ENCODE peak calls at places on chromosome 17, in six cellular contexts. O is endodermal cell, Z is uterus, C is lower lobe of right lung, E is hepatocyte, A is A549. R is an unnamed sample.

GRCh38 chr17:42456223-42457106 is 2.2 kb upstream of the ATP6V0A1 start:
- DNase-seq in A (peak), E (no peak), O (no peak), C (no peak), Z (no peak), R (no peak)

GRCh38 chr17:50111687-50112655 is 16.8 kb downstream of the PDK2 start:
- DNase-seq in Z (no peak), O (peak), E (no peak), C (no peak), A (no peak), R (peak)

GRCh38 chr17:69828087-69828486 is 246.9 kb upstream of the KCNJ16 start:
- DNase-seq in A (no peak), O (no peak), C (no peak), Z (no peak), E (no peak), R (no peak)

GRCh38 chr17:29149431-29150064 is 30.6 kb downstream of the MYO18A start:
- DNase-seq in Z (peak), O (no peak), A (no peak), C (no peak), E (no peak), R (no peak)

GRCh38 chr17:83061586-83061985 is 17.8 kb upstream of the METRNL start:
- DNase-seq in A (no peak), C (no peak), E (no peak), Z (no peak), O (peak), R (no peak)

GRCh38 chr17:44589316-44590071 is 32.2 kb downstream of the FZD2 start:
- DNase-seq in Z (no peak), O (no peak), E (no peak), C (no peak), A (no peak), R (no peak)

GRCh38 chr17:36195474-36196098 is 972 bp downstream of the CCL3L1 start:
- DNase-seq in E (no peak), C (no peak), O (peak), Z (no peak), A (no peak), R (no peak)

GRCh38 chr17:17976931-17977570 is 4.4 kb downstream of the DRC3 start:
- DNase-seq in E (no peak), C (no peak), A (no peak), Z (no peak), O (no peak), R (no peak)

GRCh38 chr17:42121066-42121769 is at the start of gene KAT2A:
- DNase-seq in A (peak), E (peak), Z (peak), O (peak), C (peak), R (peak)

DNA sequence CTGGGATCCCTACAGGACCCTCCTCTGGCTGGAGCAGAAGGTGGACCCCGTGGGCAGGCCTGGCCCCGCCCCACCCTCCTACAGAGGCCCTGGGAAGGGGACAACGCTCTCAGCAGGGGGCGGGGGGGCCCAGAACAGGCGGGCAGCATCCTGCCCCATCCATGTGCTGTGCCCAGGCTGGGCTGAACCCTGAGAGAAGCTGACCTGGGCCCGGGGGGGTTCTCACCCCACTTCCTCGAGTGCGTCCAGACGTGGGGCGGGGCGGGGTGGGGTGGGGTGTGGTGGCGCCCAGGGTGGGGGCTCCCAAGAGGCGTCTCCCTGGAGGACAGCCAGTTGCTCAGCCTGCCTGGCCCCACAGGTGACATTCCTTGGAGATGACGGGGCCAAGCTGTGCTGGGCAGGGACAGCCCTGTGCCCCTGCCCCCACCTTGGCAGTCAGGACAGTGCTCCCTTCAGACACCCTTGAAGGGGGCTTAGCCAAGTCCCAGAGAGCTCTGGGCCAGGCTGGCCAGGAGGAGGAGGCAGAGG is 390 bp upstream of the UNC13D start:
- DNase-seq in E (peak), O (no peak), A (peak), Z (no peak), C (peak), R (no peak)
- TF ChIP-seq CTCF in E (no peak), O (no peak), A (no peak), Z (no peak), C (no peak), R (no peak)

GRCh38 chr17:80890551-80890930 is 101.1 kb upstream of the CHMP6 start:
- DNase-seq in C (peak), E (no peak), A (no peak), Z (no peak), O (no peak), R (no peak)
- TF ChIP-seq CTCF in C (no peak), E (no peak), A (no peak), Z (no peak), O (no peak), R (no peak)

GRCh38 chr17:48231995-48232729 is 124.6 kb downstream of the SNX11 start:
- DNase-seq in O (no peak), A (no peak), C (no peak), Z (no peak), E (no peak), R (no peak)

GRCh38 chr17:48223945-48224344 is 116.4 kb downstream of the SNX11 start:
- DNase-seq in O (no peak), C (no peak), A (no peak), E (no peak), Z (no peak), R (no peak)

GRCh38 chr17:48225725-48226567 is 118.4 kb downstream of the SNX11 start:
- DNase-seq in C (no peak), O (no peak), A (no peak), Z (no peak), E (no peak), R (no peak)

GRCh38 chr17:48228720-48229119 is 121.2 kb downstream of the SNX11 start:
- DNase-seq in E (no peak), O (peak), Z (no peak), C (no peak), A (no peak), R (no peak)
- TF ChIP-seq CTCF in E (no peak), O (peak), Z (no peak), C (no peak), A (no peak), R (no peak)

DNA sequence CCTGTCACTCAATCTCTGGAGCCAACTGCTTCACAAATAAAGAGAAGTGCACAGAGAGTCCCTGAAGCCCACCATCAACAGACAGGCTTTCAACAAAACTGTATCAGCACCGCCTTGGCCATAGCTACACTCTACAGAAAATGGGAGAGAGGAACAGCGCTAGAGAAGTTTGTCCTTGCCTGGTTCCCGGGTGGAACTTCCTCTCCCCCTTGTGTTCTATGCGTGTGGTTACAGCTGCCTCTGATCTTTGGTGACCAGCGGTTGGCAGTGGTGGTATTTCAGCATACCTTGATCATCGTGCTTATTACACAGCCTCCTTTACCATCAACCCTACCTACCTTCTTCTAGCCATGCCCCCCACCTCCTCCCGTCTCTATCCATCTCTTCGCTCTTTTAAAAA is 91.4 kb upstream of the CCL2 start:
- DNase-seq in E (peak), C (no peak), A (peak), Z (no peak), O (peak), R (no peak)
- TF ChIP-seq CTCF in E (peak), C (peak), A (peak), Z (no peak), O (peak), R (peak)

DNA sequence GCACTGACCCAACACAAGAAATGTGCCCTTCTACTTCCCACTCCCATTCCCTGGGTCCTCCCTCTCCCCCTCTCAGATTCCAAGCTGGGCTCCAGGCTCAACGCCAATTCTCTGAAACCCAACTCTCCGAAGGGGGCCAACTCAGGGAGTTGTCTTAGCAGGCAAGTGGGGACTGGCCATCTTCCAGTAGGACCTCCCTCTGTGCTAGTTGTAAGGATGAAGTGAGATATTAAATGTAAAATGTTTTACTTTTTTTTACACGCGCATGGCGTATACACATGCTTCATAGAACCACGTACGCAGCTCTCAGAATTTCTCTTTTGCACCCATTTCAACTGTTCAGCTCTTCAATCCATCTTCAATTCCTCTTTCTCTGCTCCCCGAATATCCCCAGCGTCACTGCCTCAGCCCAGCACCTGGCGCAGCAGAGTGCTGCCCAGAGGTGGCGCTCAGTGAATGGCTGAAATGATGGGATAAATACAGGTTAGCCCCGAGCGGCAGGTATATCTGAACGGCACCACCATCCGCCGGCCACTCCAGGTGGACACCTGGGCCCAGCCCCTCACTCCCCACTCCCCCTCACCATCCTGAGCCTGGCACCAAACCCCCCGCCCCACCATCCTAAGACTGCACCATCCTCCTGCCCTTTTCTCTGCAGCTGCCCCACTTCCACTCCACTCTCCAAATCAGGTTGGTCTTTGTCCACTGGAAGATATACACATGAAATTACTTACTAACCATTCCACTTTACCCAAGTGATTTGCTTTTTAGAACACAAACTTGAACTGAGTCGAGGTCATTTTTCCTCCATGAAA is 43.9 kb upstream of the TNRC6C start:
- DNase-seq in C (no peak), O (peak), E (peak), Z (no peak), A (no peak), R (no peak)
- TF ChIP-seq CTCF in C (no peak), O (peak), E (peak), Z (no peak), A (peak), R (no peak)

DNA sequence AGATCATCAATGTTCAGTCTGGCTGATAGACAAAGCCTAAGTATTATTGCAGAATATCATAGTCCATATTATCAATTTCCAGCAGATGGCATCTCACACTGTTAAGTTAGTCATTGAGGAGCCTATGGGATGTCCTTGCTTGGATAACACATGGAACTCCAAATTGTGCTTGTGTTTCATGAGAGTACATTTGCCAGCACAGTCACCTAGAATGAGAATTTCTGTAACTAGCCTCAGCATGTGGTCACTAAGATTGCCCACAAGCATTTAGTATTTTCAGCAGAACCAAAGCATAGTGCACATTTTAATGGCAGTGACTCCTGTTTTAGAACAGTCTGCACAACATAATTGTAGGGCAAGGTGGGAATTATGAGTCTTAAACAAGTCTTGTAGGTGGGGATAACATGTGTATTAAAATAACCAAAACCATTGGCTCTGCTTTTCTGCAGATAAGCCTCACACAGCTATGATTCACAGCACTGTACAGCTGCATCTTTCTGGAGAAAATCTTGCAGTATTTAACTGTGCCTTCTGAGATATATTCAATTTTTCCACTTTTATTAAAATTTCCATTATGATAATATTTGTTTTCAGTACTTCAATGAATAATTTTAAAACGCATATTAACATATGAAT is 882.8 kb upstream of the SOX9 start:
- DNase-seq in O (no peak), A (peak), E (peak), Z (no peak), C (no peak), R (no peak)
- TF ChIP-seq CTCF in O (no peak), A (peak), E (peak), Z (no peak), C (no peak), R (no peak)

DNA sequence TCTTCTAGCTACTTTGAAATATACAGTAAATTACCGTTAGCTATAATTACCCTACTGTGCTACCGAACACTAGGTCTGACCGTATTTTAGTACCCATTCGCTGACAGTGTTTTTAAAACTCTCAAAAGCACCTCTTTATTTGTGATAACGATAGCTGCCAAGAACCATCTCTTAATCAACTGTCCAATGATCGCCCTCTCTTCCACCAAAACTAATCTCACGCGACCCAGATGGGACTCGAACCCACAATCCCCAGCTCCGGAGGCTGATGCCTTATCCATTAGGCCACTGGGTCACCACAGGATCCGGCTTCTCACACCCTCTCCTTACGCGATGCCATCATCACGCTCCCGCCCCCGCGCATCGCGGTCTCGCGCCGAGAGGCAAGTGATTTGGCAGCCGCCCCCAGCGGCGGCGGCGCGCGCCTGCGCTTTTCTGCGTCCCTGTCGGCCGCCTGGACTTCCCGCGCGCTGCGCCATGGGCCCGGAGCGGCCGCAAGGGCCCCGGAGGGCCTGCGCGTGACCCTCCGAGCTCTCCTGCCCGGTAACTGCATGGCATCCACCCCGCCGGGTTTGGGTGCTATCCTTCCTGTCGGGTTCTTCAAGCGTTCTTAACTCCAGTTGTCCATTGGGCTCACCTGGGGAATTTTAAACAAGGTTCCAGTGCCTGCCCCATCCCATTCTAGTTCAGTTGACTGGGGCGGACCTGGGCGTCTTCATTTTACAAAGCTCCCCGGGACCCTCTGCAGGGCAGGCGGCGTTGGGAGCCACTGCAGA is 15.7 kb upstream of the KPNA2 start:
- DNase-seq in O (peak), C (peak), Z (peak), E (peak), A (peak), R (peak)
- TF ChIP-seq CTCF in O (peak), C (peak), Z (peak), E (no peak), A (no peak), R (peak)

DNA sequence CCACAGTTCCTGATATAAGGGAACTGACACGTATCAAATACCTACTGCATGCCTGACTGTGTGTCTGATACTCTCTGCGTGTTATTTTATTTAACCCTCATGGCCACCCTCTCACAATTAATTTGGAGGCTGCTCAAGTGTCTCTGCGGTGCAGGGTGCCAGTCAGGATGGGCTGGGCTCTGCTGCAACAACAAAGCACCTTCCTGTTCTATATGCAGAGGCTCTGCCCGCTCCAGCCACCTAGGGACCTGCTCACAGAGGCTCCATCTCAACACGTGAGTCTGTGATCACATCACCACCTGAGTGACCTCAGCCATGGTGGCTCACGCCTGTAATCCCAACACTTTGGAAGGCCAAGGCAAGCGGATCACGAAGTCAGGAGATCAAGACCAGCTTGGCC is 87.1 kb downstream of the SLC39A11 start:
- DNase-seq in O (peak), E (no peak), A (no peak), C (no peak), Z (no peak), R (no peak)
- TF ChIP-seq CTCF in O (no peak), E (no peak), A (no peak), C (no peak), Z (no peak), R (no peak)

GRCh38 chr17:8221663-8222379 is 11.4 kb upstream of the AURKB start:
- DNase-seq in O (peak), Z (peak), C (peak), E (peak), A (peak), R (peak)
- TF ChIP-seq CTCF in O (no peak), Z (no peak), C (no peak), E (no peak), A (no peak), R (no peak)

R was measured in neural crest cell.